ENCODE peak calls at places on chromosomes 4 and X, in six cellular contexts. One of them, this sample, is unnamed.
A peak's percentile ranks its signal among the peaks of the same experiment; 100 is the strongest.

GRCh38 chrX:13742397-13743176 is 8.0 kb downstream of the OFD1 start:
- DNase-seq in HCT116: no peak
- DNase-seq in GM12892: no peak
- DNase-seq in stomach: no peak
- DNase-seq in GM23338: peak; percentile 16
- DNase-seq in upper lobe of left lung: peak; percentile 36
- DNase-seq in this sample: no peak

GRCh38 chrX:132594129-132594528 is 105.3 kb upstream of the MBNL3 start:
- DNase-seq in HCT116: no peak
- DNase-seq in GM12892: no peak
- DNase-seq in stomach: no peak
- DNase-seq in GM23338: no peak
- DNase-seq in upper lobe of left lung: no peak
- DNase-seq in this sample: no peak

GRCh38 chr4:176789955-176790354 is 2.8 kb downstream of the VEGFC start:
- DNase-seq in HCT116: peak; percentile 23
- DNase-seq in GM12892: no peak
- DNase-seq in stomach: no peak
- DNase-seq in GM23338: peak; percentile 54
- DNase-seq in upper lobe of left lung: no peak
- DNase-seq in this sample: no peak

GRCh38 chr4:38669233-38669632 is 5.2 kb downstream of the KLF3 start:
- DNase-seq in HCT116: no peak
- DNase-seq in GM12892: no peak
- DNase-seq in stomach: no peak
- DNase-seq in GM23338: no peak
- DNase-seq in upper lobe of left lung: no peak
- DNase-seq in this sample: no peak

GRCh38 chr4:20194079-20195013 is 57.4 kb upstream of the SLIT2 start:
- DNase-seq in HCT116: no peak
- DNase-seq in GM12892: no peak
- DNase-seq in stomach: no peak
- DNase-seq in GM23338: no peak
- DNase-seq in upper lobe of left lung: no peak
- DNase-seq in this sample: no peak

GRCh38 chr4:183469936-183470335 is 25.5 kb downstream of the CDKN2AIP start:
- DNase-seq in HCT116: peak; percentile 16
- DNase-seq in GM12892: no peak
- DNase-seq in stomach: no peak
- DNase-seq in GM23338: no peak
- DNase-seq in upper lobe of left lung: no peak
- DNase-seq in this sample: no peak

GRCh38 chrX:119041175-119041574 is 31.6 kb upstream of the CT47C1 start:
- DNase-seq in HCT116: peak; percentile 32
- DNase-seq in GM12892: no peak
- DNase-seq in stomach: peak; percentile 40
- DNase-seq in GM23338: no peak
- DNase-seq in upper lobe of left lung: peak; percentile 68
- DNase-seq in this sample: no peak

GRCh38 chr4:138910914-138911336 is 104.7 kb upstream of the NOCT start:
- DNase-seq in HCT116: no peak
- DNase-seq in GM12892: no peak
- DNase-seq in stomach: peak; percentile 72
- DNase-seq in GM23338: peak; percentile 69
- DNase-seq in upper lobe of left lung: peak; percentile 78
- DNase-seq in this sample: peak; percentile 82

GRCh38 chr4:83356899-83357661 is 22.4 kb upstream of the HPSE start:
- DNase-seq in HCT116: peak; percentile 48
- DNase-seq in GM12892: no peak
- DNase-seq in stomach: no peak
- DNase-seq in GM23338: no peak
- DNase-seq in upper lobe of left lung: no peak
- DNase-seq in this sample: no peak

GRCh38 chr4:142350886-142351285 is 495.2 kb downstream of the INPP4B start:
- DNase-seq in HCT116: no peak
- DNase-seq in GM12892: no peak
- DNase-seq in stomach: no peak
- DNase-seq in GM23338: no peak
- DNase-seq in upper lobe of left lung: no peak
- DNase-seq in this sample: no peak

GRCh38 chr4:157012781-157013180 is 41.2 kb upstream of the PDGFC start:
- DNase-seq in HCT116: no peak
- DNase-seq in GM12892: no peak
- DNase-seq in stomach: no peak
- DNase-seq in GM23338: no peak
- DNase-seq in upper lobe of left lung: no peak
- DNase-seq in this sample: no peak

GRCh38 chr4:89590102-89590501 is 246.9 kb downstream of the SNCA start:
- DNase-seq in HCT116: no peak
- DNase-seq in GM12892: no peak
- DNase-seq in stomach: no peak
- DNase-seq in GM23338: peak; percentile 22
- DNase-seq in upper lobe of left lung: no peak
- DNase-seq in this sample: no peak

GRCh38 chrX:40773809-40774208 is 38.5 kb upstream of the MED14 start:
- DNase-seq in HCT116: peak; percentile 27
- DNase-seq in GM12892: no peak
- DNase-seq in stomach: no peak
- DNase-seq in GM23338: no peak
- DNase-seq in upper lobe of left lung: no peak
- DNase-seq in this sample: no peak

GRCh38 chrX:44012484-44013096 is 39.4 kb upstream of the NDP start:
- DNase-seq in HCT116: peak; percentile 68
- DNase-seq in GM12892: no peak
- DNase-seq in stomach: peak; percentile 29
- DNase-seq in GM23338: no peak
- DNase-seq in upper lobe of left lung: peak; percentile 71
- DNase-seq in this sample: no peak

GRCh38 chrX:111164728-111165127 is 68.7 kb downstream of the PAK3 start:
- DNase-seq in HCT116: no peak
- DNase-seq in GM12892: no peak
- DNase-seq in stomach: no peak
- DNase-seq in GM23338: peak; percentile 7
- DNase-seq in upper lobe of left lung: no peak
- DNase-seq in this sample: no peak

GRCh38 chr4:26233350-26233749 is 87.5 kb upstream of the RBPJ start:
- DNase-seq in HCT116: no peak
- DNase-seq in GM12892: no peak
- DNase-seq in stomach: no peak
- DNase-seq in GM23338: no peak
- DNase-seq in upper lobe of left lung: no peak
- DNase-seq in this sample: no peak

GRCh38 chr4:26624042-26624441 is 40.2 kb downstream of the TBC1D19 start:
- DNase-seq in HCT116: no peak
- DNase-seq in GM12892: no peak
- DNase-seq in stomach: no peak
- DNase-seq in GM23338: no peak
- DNase-seq in upper lobe of left lung: no peak
- DNase-seq in this sample: no peak

GRCh38 chr4:130393246-130394041 is 1297.5 kb downstream of the C4orf33 start:
- DNase-seq in HCT116: no peak
- DNase-seq in GM12892: no peak
- DNase-seq in stomach: no peak
- DNase-seq in GM23338: no peak
- DNase-seq in upper lobe of left lung: no peak
- DNase-seq in this sample: no peak

DNA sequence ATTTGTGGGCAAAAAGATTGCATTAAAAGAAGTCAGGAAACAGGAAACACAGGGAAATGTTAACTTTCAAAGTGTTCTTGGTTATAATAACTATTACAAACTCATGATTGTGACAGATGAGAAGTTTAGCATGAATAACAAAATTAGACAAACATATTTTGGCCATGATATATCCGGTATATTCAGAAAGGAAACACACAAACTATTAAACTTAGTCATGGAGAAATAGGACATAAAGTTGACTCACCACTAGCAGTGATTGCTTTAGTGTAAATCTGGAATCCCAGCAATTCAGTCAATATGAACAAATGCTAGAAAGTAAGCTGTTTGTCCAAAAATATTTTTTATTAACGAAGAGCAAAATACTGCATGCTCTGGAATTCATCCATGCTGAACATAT is 1299.9 kb downstream of the C4orf33 start:
- DNase-seq in HCT116: no peak
- DNase-seq in GM12892: no peak
- DNase-seq in stomach: no peak
- DNase-seq in GM23338: no peak
- DNase-seq in upper lobe of left lung: no peak
- DNase-seq in this sample: no peak
- TF ChIP-seq POLR2AphosphoS5 in HCT116: no peak
- TF ChIP-seq POLR2AphosphoS5 in GM12892: no peak
- TF ChIP-seq POLR2AphosphoS5 in stomach: no peak
- TF ChIP-seq POLR2AphosphoS5 in GM23338: no peak
- TF ChIP-seq POLR2AphosphoS5 in upper lobe of left lung: no peak
- TF ChIP-seq POLR2AphosphoS5 in this sample: no peak

DNA sequence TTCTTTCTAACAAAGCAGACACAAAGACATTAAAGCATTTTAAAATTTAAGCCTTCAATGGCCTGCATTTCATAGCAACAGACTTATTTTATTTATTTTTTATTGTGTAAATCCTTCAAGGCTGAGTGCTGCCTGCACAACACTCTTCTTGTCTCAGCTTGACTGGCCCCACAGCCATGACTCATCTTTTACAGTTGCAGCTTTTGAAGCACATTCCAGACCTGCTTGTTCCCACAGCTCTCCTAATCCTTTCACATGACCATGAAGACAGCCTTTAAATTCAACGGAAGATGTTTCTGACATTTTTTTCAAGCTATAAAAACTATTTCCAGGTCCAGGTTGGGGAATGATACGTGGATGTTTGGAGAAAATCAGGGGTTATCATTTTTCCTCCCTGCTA is 276.9 kb upstream of the TACR3 start:
- DNase-seq in HCT116: peak; percentile 78
- DNase-seq in GM12892: no peak
- DNase-seq in stomach: no peak
- DNase-seq in GM23338: peak; percentile 86
- DNase-seq in upper lobe of left lung: peak; percentile 32
- DNase-seq in this sample: no peak
- TF ChIP-seq POLR2AphosphoS5 in HCT116: peak; percentile 21
- TF ChIP-seq POLR2AphosphoS5 in GM12892: no peak
- TF ChIP-seq POLR2AphosphoS5 in stomach: no peak
- TF ChIP-seq POLR2AphosphoS5 in GM23338: no peak
- TF ChIP-seq POLR2AphosphoS5 in upper lobe of left lung: no peak
- TF ChIP-seq POLR2AphosphoS5 in this sample: no peak

GRCh38 chr4:165208322-165208652 is 926 bp downstream of the KLHL2 start:
- DNase-seq in HCT116: no peak
- DNase-seq in GM12892: no peak
- DNase-seq in stomach: no peak
- DNase-seq in GM23338: no peak
- DNase-seq in upper lobe of left lung: no peak
- DNase-seq in this sample: no peak

GRCh38 chr4:165208741-165209388 is 1.5 kb downstream of the KLHL2 start:
- DNase-seq in HCT116: no peak
- DNase-seq in GM12892: no peak
- DNase-seq in stomach: no peak
- DNase-seq in GM23338: no peak
- DNase-seq in upper lobe of left lung: no peak
- DNase-seq in this sample: no peak

GRCh38 chr4:165207431-165208321 is at the start of gene KLHL2:
- DNase-seq in HCT116: no peak
- DNase-seq in GM12892: peak; percentile 72
- DNase-seq in stomach: peak; percentile 86
- DNase-seq in GM23338: peak; percentile 85
- DNase-seq in upper lobe of left lung: peak; percentile 92
- DNase-seq in this sample: peak; percentile 66

GRCh38 chr4:165204462-165204830 is 2.9 kb upstream of the KLHL2 start:
- DNase-seq in HCT116: no peak
- DNase-seq in GM12892: no peak
- DNase-seq in stomach: no peak
- DNase-seq in GM23338: no peak
- DNase-seq in upper lobe of left lung: peak; percentile 31
- DNase-seq in this sample: no peak

GRCh38 chr4:165207016-165207430 is 338 bp upstream of the KLHL2 start:
- DNase-seq in HCT116: no peak
- DNase-seq in GM12892: peak; percentile 20
- DNase-seq in stomach: no peak
- DNase-seq in GM23338: no peak
- DNase-seq in upper lobe of left lung: peak; percentile 48
- DNase-seq in this sample: peak; percentile 79
- TF ChIP-seq POLR2AphosphoS5 in HCT116: no peak
- TF ChIP-seq POLR2AphosphoS5 in GM12892: no peak
- TF ChIP-seq POLR2AphosphoS5 in stomach: no peak
- TF ChIP-seq POLR2AphosphoS5 in GM23338: no peak
- TF ChIP-seq POLR2AphosphoS5 in upper lobe of left lung: no peak
- TF ChIP-seq POLR2AphosphoS5 in this sample: no peak

DNA sequence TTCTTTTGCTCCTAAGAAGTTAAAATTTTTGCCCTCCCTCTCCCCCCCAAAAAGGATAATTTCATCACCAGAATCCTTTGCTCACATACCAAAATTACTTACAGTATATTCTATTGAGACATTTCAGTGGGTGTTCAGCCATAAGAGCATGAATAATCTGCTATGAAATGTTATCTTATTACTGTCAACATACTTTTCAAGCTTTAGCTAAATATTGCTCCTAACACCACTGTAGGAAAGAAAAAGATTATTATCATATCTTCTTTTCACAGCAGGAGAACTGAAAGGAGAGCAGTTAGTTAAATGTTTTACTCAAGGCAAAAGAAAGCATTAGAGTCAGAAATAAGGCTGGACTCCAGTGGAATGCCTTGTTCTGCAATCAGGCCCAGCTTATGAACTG is 231.0 kb upstream of the GYPA start:
- DNase-seq in HCT116: no peak
- DNase-seq in GM12892: no peak
- DNase-seq in stomach: no peak
- DNase-seq in GM23338: no peak
- DNase-seq in upper lobe of left lung: no peak
- DNase-seq in this sample: no peak
- TF ChIP-seq POLR2AphosphoS5 in HCT116: no peak
- TF ChIP-seq POLR2AphosphoS5 in GM12892: no peak
- TF ChIP-seq POLR2AphosphoS5 in stomach: no peak
- TF ChIP-seq POLR2AphosphoS5 in GM23338: no peak
- TF ChIP-seq POLR2AphosphoS5 in upper lobe of left lung: no peak
- TF ChIP-seq POLR2AphosphoS5 in this sample: no peak

This sample was measured in suprapubic skin.